ENCODE peak calls at places on chromosomes 16 and 17, in seven cellular contexts. One of them, this sample, is unnamed.

GRCh38 chr17:31488264-31488981 is 96.9 kb downstream of the RAB11FIP4 start:
- DNase-seq in memory B cell: no peak
- DNase-seq in SK-N-SH: peak
- DNase-seq in fibroblast of villous mesenchyme: no peak
- DNase-seq in putamen: no peak
- DNase-seq in T-cell: no peak
- DNase-seq in astrocyte of the spinal cord: no peak
- DNase-seq in this sample: no peak

GRCh38 chr16:11669380-11670146 is 1.3 kb downstream of the SNN start:
- DNase-seq in SK-N-SH: no peak
- DNase-seq in putamen: no peak
- DNase-seq in astrocyte of the spinal cord: no peak
- DNase-seq in T-cell: no peak
- DNase-seq in memory B cell: no peak
- DNase-seq in fibroblast of villous mesenchyme: no peak
- DNase-seq in this sample: no peak

GRCh38 chr16:51124896-51125295 is 26.2 kb downstream of the SALL1 start:
- DNase-seq in SK-N-SH: no peak
- DNase-seq in memory B cell: no peak
- DNase-seq in astrocyte of the spinal cord: no peak
- DNase-seq in putamen: no peak
- DNase-seq in fibroblast of villous mesenchyme: no peak
- DNase-seq in T-cell: no peak
- DNase-seq in this sample: no peak

GRCh38 chr17:59366773-59367656 is 35.6 kb downstream of the YPEL2 start:
- DNase-seq in memory B cell: no peak
- DNase-seq in astrocyte of the spinal cord: peak
- DNase-seq in putamen: no peak
- DNase-seq in fibroblast of villous mesenchyme: peak
- DNase-seq in T-cell: no peak
- DNase-seq in SK-N-SH: no peak
- DNase-seq in this sample: no peak

GRCh38 chr16:79042141-79042540 is 558.4 kb downstream of the MAF start:
- DNase-seq in astrocyte of the spinal cord: no peak
- DNase-seq in fibroblast of villous mesenchyme: no peak
- DNase-seq in SK-N-SH: no peak
- DNase-seq in T-cell: no peak
- DNase-seq in putamen: no peak
- DNase-seq in memory B cell: no peak
- DNase-seq in this sample: no peak

GRCh38 chr17:18933102-18934058 is 18.6 kb upstream of the SLC5A10 start:
- DNase-seq in T-cell: no peak
- DNase-seq in memory B cell: peak
- DNase-seq in fibroblast of villous mesenchyme: no peak
- DNase-seq in SK-N-SH: no peak
- DNase-seq in astrocyte of the spinal cord: no peak
- DNase-seq in putamen: no peak
- DNase-seq in this sample: no peak

GRCh38 chr16:61324044-61324443 is 712.2 kb downstream of the CDH8 start:
- DNase-seq in SK-N-SH: no peak
- DNase-seq in putamen: no peak
- DNase-seq in memory B cell: no peak
- DNase-seq in T-cell: no peak
- DNase-seq in fibroblast of villous mesenchyme: no peak
- DNase-seq in astrocyte of the spinal cord: no peak
- DNase-seq in this sample: no peak

GRCh38 chr16:84800118-84800517 is 19.7 kb upstream of the CRISPLD2 start:
- DNase-seq in astrocyte of the spinal cord: no peak
- DNase-seq in SK-N-SH: no peak
- DNase-seq in fibroblast of villous mesenchyme: no peak
- DNase-seq in T-cell: no peak
- DNase-seq in putamen: no peak
- DNase-seq in memory B cell: no peak
- DNase-seq in this sample: no peak

GRCh38 chr17:75087558-75088453 is at the start of gene SLC16A5:
- DNase-seq in T-cell: peak
- DNase-seq in memory B cell: no peak
- DNase-seq in astrocyte of the spinal cord: peak
- DNase-seq in SK-N-SH: no peak
- DNase-seq in putamen: no peak
- DNase-seq in fibroblast of villous mesenchyme: peak
- DNase-seq in this sample: no peak

GRCh38 chr17:19686400-19687090 is 29.8 kb downstream of the SLC47A2 start:
- DNase-seq in SK-N-SH: no peak
- DNase-seq in memory B cell: no peak
- DNase-seq in putamen: no peak
- DNase-seq in astrocyte of the spinal cord: no peak
- DNase-seq in T-cell: no peak
- DNase-seq in fibroblast of villous mesenchyme: peak
- DNase-seq in this sample: no peak

GRCh38 chr17:77617516-77617915 is 341.0 kb upstream of the TNRC6C start:
- DNase-seq in SK-N-SH: no peak
- DNase-seq in fibroblast of villous mesenchyme: no peak
- DNase-seq in putamen: no peak
- DNase-seq in T-cell: no peak
- DNase-seq in memory B cell: no peak
- DNase-seq in astrocyte of the spinal cord: no peak
- DNase-seq in this sample: no peak

GRCh38 chr16:70790815-70791214 is 10.1 kb downstream of the VAC14 start:
- DNase-seq in SK-N-SH: no peak
- DNase-seq in T-cell: no peak
- DNase-seq in astrocyte of the spinal cord: no peak
- DNase-seq in putamen: no peak
- DNase-seq in fibroblast of villous mesenchyme: no peak
- DNase-seq in memory B cell: no peak
- DNase-seq in this sample: no peak

GRCh38 chr17:5580367-5580766 is 3.9 kb downstream of the NLRP1 start:
- DNase-seq in T-cell: no peak
- DNase-seq in putamen: no peak
- DNase-seq in astrocyte of the spinal cord: peak
- DNase-seq in fibroblast of villous mesenchyme: no peak
- DNase-seq in SK-N-SH: no peak
- DNase-seq in memory B cell: no peak
- DNase-seq in this sample: no peak

GRCh38 chr17:9236286-9237052 is 215.2 kb downstream of the NTN1 start:
- DNase-seq in astrocyte of the spinal cord: peak
- DNase-seq in memory B cell: no peak
- DNase-seq in T-cell: no peak
- DNase-seq in SK-N-SH: no peak
- DNase-seq in putamen: no peak
- DNase-seq in fibroblast of villous mesenchyme: no peak
- DNase-seq in this sample: no peak